ENCODE peak calls at places on chromosomes 1 and 21, in four cellular contexts. O, G, E and A are unnamed samples.

GRCh38 chr1:39981957-39982356 is 27.0 kb downstream of the MFSD2A start:
- DNase-seq in O (peak), G (peak), E (peak), A (peak)

GRCh38 chr1:227776277-227776676 is 39.2 kb upstream of the PRSS38 start:
- DNase-seq in O (no peak), G (peak), E (peak), A (no peak)

GRCh38 chr1:230261918-230262650 is 164.0 kb downstream of the PGBD5 start:
- DNase-seq in O (no peak), G (no peak), E (no peak), A (no peak)

GRCh38 chr1:153919879-153920852 is 2.6 kb downstream of the GATAD2B start:
- DNase-seq in O (no peak), G (peak), E (peak), A (peak)

GRCh38 chr1:150085406-150085805 is 17.8 kb downstream of the VPS45 start:
- DNase-seq in O (no peak), G (no peak), E (no peak), A (no peak)

GRCh38 chr1:102085896-102086295 is 89.2 kb upstream of the OLFM3 start:
- DNase-seq in O (no peak), G (no peak), E (no peak), A (no peak)

GRCh38 chr1:173744651-173745050 is 29.9 kb downstream of the KLHL20 start:
- DNase-seq in O (no peak), G (no peak), E (no peak), A (no peak)

GRCh38 chr1:170351368-170351946 is 180.5 kb upstream of the GORAB start:
- DNase-seq in O (no peak), G (no peak), E (no peak), A (no peak)

GRCh38 chr1:212791261-212791675 is 309 bp downstream of the NSL1 start:
- DNase-seq in O (no peak), G (peak), E (peak), A (no peak)

GRCh38 chr21:46347791-46348381 is 23.9 kb downstream of the PCNT start:
- DNase-seq in O (no peak), G (peak), E (no peak), A (no peak)

GRCh38 chr1:238399558-238399957 is 508.8 kb upstream of the ZP4 start:
- DNase-seq in O (no peak), G (no peak), E (peak), A (no peak)

DNA sequence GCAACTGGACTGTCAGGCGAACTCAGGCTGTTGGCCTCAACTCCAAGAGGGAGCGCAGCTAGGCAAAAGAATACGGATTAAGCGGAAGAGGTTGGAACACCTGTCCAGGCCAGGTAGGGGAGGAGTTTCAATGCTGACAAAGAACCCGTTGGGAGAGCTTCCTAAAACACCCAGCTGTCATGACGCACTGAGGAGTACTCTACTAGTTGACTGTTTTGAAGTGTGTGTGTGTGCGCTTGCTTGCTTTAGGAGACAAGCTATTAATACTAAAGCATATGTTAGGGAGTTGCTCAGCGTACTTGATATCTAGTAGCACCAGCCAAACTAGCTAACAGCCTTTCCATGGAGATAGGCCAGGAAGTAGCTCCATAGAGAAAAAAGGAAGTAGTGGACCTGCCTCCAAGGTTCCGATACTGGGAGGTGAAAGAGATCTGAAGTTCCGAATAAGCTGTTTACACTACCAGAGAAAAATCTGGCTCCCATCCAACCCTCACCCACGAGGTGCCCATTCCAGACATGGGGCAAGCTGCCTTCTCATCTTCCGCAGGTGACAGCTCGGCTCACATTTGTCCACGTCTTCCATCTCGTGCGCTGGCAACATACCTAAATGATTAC is 974 bp upstream of the FNBP1L start:
- DNase-seq in O (no peak), G (peak), E (no peak), A (no peak)
- H3K4me3 ChIP-seq in O (peak), G (peak), E (no peak), A (peak)

GRCh38 chr1:25572107-25572506 is 28.7 kb downstream of the LDLRAP1 start:
- DNase-seq in O (no peak), G (no peak), E (no peak), A (no peak)
- TF ChIP-seq CTCF in O (no peak), G (no peak), E (no peak), A (no peak)

DNA sequence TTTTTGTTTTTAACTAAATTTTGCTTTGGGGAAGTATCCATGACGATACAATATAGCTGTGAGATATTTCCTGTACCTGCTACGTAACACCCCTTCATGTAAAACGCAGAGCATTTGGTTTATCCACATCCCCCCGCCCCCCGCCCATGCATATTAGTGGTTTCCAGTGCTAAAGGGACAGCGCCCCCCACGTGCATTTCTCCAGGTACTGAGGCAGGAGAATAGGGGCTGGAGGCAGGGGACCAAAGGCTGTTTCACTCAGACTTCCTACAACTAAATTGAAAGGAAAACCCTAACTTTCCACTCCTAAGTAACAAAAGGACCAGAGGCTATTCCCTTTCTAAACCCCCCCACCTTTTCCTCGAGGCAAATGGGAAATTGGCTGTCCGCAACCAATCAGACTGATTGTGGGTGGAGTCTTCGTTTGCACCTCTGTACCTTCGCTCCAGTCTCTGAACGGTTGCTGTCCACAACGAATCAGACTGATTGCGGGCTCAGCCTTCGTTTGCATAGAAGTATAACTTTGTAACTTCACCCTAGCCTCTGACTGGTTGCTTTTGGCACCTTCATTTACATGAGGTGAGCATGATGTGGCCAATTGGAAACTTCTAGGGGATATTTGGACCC is 12.2 kb upstream of the RIPK4 start:
- DNase-seq in O (no peak), G (no peak), E (no peak), A (no peak)
- H3K4me3 ChIP-seq in O (no peak), G (no peak), E (no peak), A (no peak)

GRCh38 chr1:240030236-240030635 is 61.4 kb upstream of the FMN2 start:
- DNase-seq in O (no peak), G (no peak), E (peak), A (no peak)

GRCh38 chr1:240027059-240027462 is 64.6 kb upstream of the FMN2 start:
- DNase-seq in O (no peak), G (peak), E (peak), A (no peak)

GRCh38 chr1:240031009-240031408 is 60.7 kb upstream of the FMN2 start:
- DNase-seq in O (no peak), G (peak), E (peak), A (peak)

GRCh38 chr1:240031414-240031813 is 60.3 kb upstream of the FMN2 start:
- DNase-seq in O (no peak), G (peak), E (peak), A (no peak)

DNA sequence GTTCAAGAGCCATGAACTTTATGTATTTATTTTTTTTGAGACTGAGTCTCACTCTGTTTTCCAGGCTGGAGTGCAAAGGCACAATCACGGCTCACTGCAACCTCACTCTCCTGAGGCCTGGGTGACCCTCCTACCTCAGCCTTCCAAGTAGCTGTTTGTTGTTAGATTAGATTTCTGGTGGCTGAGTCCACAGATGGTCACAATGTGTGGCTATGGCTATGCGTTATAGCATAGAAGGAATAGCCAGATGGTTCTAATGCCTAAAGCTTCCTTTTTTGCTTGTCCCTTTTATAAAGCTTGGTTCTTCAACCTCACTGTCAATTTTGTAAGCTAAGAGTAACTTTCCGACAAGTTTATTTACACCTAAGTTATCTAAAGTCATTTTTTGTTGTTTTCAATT is 62.3 kb upstream of the FMN2 start:
- DNase-seq in O (no peak), G (no peak), E (peak), A (peak)
- TF ChIP-seq CTCF in O (no peak), G (no peak), E (no peak), A (no peak)

GRCh38 chr1:61204528-61204927 is 122.2 kb downstream of the NFIA start:
- DNase-seq in O (no peak), G (no peak), E (no peak), A (no peak)
- H3K4me3 ChIP-seq in O (no peak), G (no peak), E (no peak), A (no peak)

GRCh38 chr21:29164330-29164942 is 34.0 kb downstream of the MAP3K7CL start:
- DNase-seq in O (peak), G (peak), E (peak), A (peak)
- TF ChIP-seq CTCF in O (peak), G (peak), E (peak), A (peak)